ENCODE peak calls at places on chromosomes 1 and 21, in eight cellular contexts. Y, F, A, M, C, R, L and J are unnamed samples.

GRCh38 chr1:214854126-214854875 is 228.2 kb upstream of the KCNK2 start:
- DNase-seq in R (no peak), F (no peak), Y (no peak), L (no peak), M (no peak), C (no peak), A (no peak), J (no peak)

GRCh38 chr1:56844709-56845108 is 9.9 kb upstream of the C8A start:
- DNase-seq in A (no peak), C (no peak), Y (no peak), L (no peak), F (no peak), M (no peak), R (no peak), J (peak)

GRCh38 chr1:193310569-193310968 is 124.2 kb upstream of the B3GALT2 start:
- DNase-seq in C (no peak), Y (no peak), R (peak), L (no peak), F (no peak), A (no peak), M (no peak), J (no peak)

GRCh38 chr1:3065797-3066196 is 3.2 kb upstream of the PRDM16 start:
- DNase-seq in L (no peak), R (no peak), A (no peak), F (no peak), C (no peak), M (peak), Y (no peak), J (no peak)

GRCh38 chr21:37393030-37393429 is 26.5 kb downstream of the DYRK1A start:
- DNase-seq in L (no peak), M (no peak), C (no peak), Y (no peak), A (no peak), F (no peak), R (no peak), J (no peak)

GRCh38 chr1:156577512-156577911 is 2.0 kb upstream of the TTC24 start:
- DNase-seq in Y (no peak), M (no peak), F (no peak), R (no peak), A (no peak), L (no peak), C (no peak), J (no peak)

GRCh38 chr1:185229981-185230380 is 73.0 kb downstream of the SWT1 start:
- DNase-seq in L (peak), R (no peak), A (no peak), Y (no peak), F (no peak), M (no peak), C (no peak), J (no peak)

GRCh38 chr1:54885863-54886723 is 902 bp downstream of the DHCR24 start:
- DNase-seq in A (peak), R (peak), F (peak), C (peak), Y (no peak), L (peak), M (peak), J (no peak)

GRCh38 chr1:51214615-51215131 is 21.4 kb upstream of the RNF11 start:
- DNase-seq in M (no peak), L (no peak), A (no peak), C (no peak), F (no peak), R (peak), Y (peak), J (no peak)

GRCh38 chr1:43558346-43558841 is 27.7 kb downstream of the PTPRF start:
- DNase-seq in F (peak), M (peak), L (no peak), R (peak), A (no peak), Y (no peak), C (peak), J (no peak)

GRCh38 chr21:24411429-24411828 is 1195.9 kb downstream of the MRPL39 start:
- DNase-seq in Y (no peak), A (no peak), R (no peak), F (no peak), C (no peak), M (no peak), L (no peak), J (no peak)

GRCh38 chr21:17585875-17586450 is 26.7 kb downstream of the BTG3 start:
- DNase-seq in F (peak), Y (no peak), C (no peak), A (no peak), R (peak), M (no peak), L (peak), J (no peak)

GRCh38 chr1:178548108-178548507 is 35.2 kb downstream of the TEX35 start:
- DNase-seq in R (no peak), Y (no peak), C (no peak), F (no peak), L (no peak), A (no peak), M (no peak), J (no peak)

GRCh38 chr1:107727866-107728265 is 237.1 kb downstream of the VAV3 start:
- DNase-seq in M (no peak), Y (no peak), A (no peak), F (peak), C (no peak), L (no peak), R (no peak), J (no peak)

GRCh38 chr1:84260852-84261518 is 40.5 kb upstream of the SAMD13 start:
- DNase-seq in C (no peak), L (peak), R (no peak), M (no peak), A (no peak), Y (no peak), F (no peak), J (no peak)

GRCh38 chr1:120954736-120955135 is 65.2 kb downstream of the PPIAL4A start:
- DNase-seq in C (no peak), M (no peak), Y (no peak), A (no peak), R (no peak), F (no peak), L (no peak), J (no peak)

GRCh38 chr1:209823143-209824041 is 4.4 kb upstream of the UTP25 start:
- DNase-seq in A (peak), Y (peak), L (peak), M (no peak), R (peak), F (peak), C (no peak), J (peak)

GRCh38 chr1:214524824-214525223 is 26.6 kb downstream of the PTPN14 start:
- DNase-seq in F (no peak), L (no peak), Y (no peak), A (no peak), R (no peak), M (no peak), C (no peak), J (no peak)

GRCh38 chr1:173527151-173527826 is 50.2 kb downstream of the PRDX6 start:
- DNase-seq in A (no peak), R (peak), F (peak), C (no peak), Y (no peak), M (no peak), L (no peak), J (no peak)

GRCh38 chr1:232145768-232146167 is 484.2 kb downstream of the SIPA1L2 start:
- DNase-seq in L (no peak), M (no peak), R (no peak), Y (no peak), F (no peak), C (no peak), A (no peak), J (no peak)